ENCODE peak calls at places on chromosome 13, in four cellular contexts. B is cardiac muscle cell, O is OCI-LY7, D is fibroblast of pulmonary artery. F is an unnamed sample.

GRCh38 chr13:47546265-47546962 is 454.7 kb downstream of the SUCLA2 start:
- DNase-seq in B (no peak), O (no peak), D (no peak), F (no peak)

GRCh38 chr13:83831796-83832195 is 50.5 kb downstream of the SLITRK1 start:
- DNase-seq in B (no peak), O (no peak), D (no peak), F (no peak)

GRCh38 chr13:61339054-61339621 is 76.5 kb downstream of the PCDH20 start:
- DNase-seq in B (no peak), O (no peak), D (no peak), F (no peak)

GRCh38 chr13:34078334-34078999 is 260.5 kb downstream of the RFC3 start:
- DNase-seq in B (no peak), O (peak), D (no peak), F (no peak)

GRCh38 chr13:100983111-100983510 is 308.5 kb upstream of the TMTC4 start:
- DNase-seq in B (no peak), O (no peak), D (no peak), F (no peak)

GRCh38 chr13:110352735-110353134 is 45.7 kb downstream of the COL4A2 start:
- DNase-seq in B (no peak), O (no peak), D (no peak), F (no peak)

GRCh38 chr13:75050419-75051066 is 431.4 kb downstream of the TBC1D4 start:
- DNase-seq in B (peak), O (no peak), D (peak), F (no peak)

GRCh38 chr13:96967248-96967745 is 27.0 kb downstream of the OXGR1 start:
- DNase-seq in B (no peak), O (peak), D (peak), F (no peak)

GRCh38 chr13:42977219-42977659 is 14.8 kb downstream of the EPSTI1 start:
- DNase-seq in B (no peak), O (no peak), D (no peak), F (no peak)

GRCh38 chr13:45206340-45206739 is 5.5 kb upstream of the KCTD4 start:
- DNase-seq in B (peak), O (no peak), D (peak), F (no peak)

GRCh38 chr13:111901301-111901905 is 165.5 kb upstream of the SOX1 start:
- DNase-seq in B (no peak), O (no peak), D (no peak), F (no peak)

GRCh38 chr13:40445557-40445990 is 220.9 kb downstream of the FOXO1 start:
- DNase-seq in B (peak), O (peak), D (peak), F (no peak)

GRCh38 chr13:72648513-72649065 is 78.8 kb downstream of the MZT1 start:
- DNase-seq in B (peak), O (no peak), D (no peak), F (no peak)

GRCh38 chr13:99982021-99982740 is 597 bp downstream of the ZIC2 start:
- DNase-seq in B (no peak), O (no peak), D (no peak), F (peak)

GRCh38 chr13:108266316-108266936 is 3.1 kb upstream of the TNFSF13B start:
- DNase-seq in B (no peak), O (no peak), D (no peak), F (no peak)

GRCh38 chr13:30654430-30654829 is 36.7 kb downstream of the USPL1 start:
- DNase-seq in B (no peak), O (no peak), D (no peak), F (no peak)

GRCh38 chr13:74450976-74451375 is 316.8 kb upstream of the KLF12 start:
- DNase-seq in B (peak), O (no peak), D (no peak), F (no peak)

GRCh38 chr13:99505814-99506269 is 4.6 kb downstream of the TM9SF2 start:
- DNase-seq in B (peak), O (no peak), D (peak), F (no peak)

GRCh38 chr13:50125306-50125555 is 110.0 kb downstream of the KCNRG start:
- DNase-seq in B (no peak), O (no peak), D (no peak), F (peak)

GRCh38 chr13:109043561-109044075 is 414.2 kb downstream of the MYO16 start:
- DNase-seq in B (no peak), O (no peak), D (no peak), F (peak)

GRCh38 chr13:39818953-39819352 is 163.5 kb downstream of the COG6 start:
- DNase-seq in B (peak), O (no peak), D (peak), F (no peak)

GRCh38 chr13:95191821-95192220 is 109.4 kb downstream of the ABCC4 start:
- DNase-seq in B (peak), O (peak), D (peak), F (peak)

GRCh38 chr13:97243915-97244820 is 22.0 kb downstream of the MBNL2 start:
- DNase-seq in B (no peak), O (no peak), D (no peak), F (no peak)

GRCh38 chr13:20774746-20775145 is 985 bp upstream of the EEF1AKMT1 start:
- DNase-seq in B (no peak), O (no peak), D (no peak), F (no peak)

GRCh38 chr13:20773194-20774080 is at the start of gene EEF1AKMT1:
- DNase-seq in B (peak), O (peak), D (peak), F (peak)

GRCh38 chr13:20779405-20779804 is 5.6 kb upstream of the EEF1AKMT1 start:
- DNase-seq in B (no peak), O (no peak), D (no peak), F (no peak)

GRCh38 chr13:20775961-20776360 is 2.2 kb upstream of the EEF1AKMT1 start:
- DNase-seq in B (no peak), O (no peak), D (no peak), F (no peak)

DNA sequence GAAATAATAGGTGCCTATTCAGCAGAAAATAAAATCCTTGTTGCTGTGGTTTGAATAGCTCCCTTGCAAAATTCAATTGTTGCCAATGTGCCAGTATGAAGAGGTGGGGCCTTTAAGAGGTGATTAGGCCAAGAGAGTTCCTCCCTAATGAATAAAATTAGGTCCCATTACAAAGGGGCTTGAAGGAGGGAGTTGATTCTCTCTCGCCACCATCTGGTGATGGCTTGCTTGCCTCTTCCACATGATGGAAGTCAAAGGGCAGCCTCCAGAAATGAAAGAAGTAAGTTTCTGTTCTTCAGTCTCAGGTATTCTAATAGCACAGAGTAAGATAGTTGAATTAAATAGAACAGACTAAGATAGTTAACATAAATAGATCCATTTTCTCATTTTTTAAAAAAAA is 3.0 kb upstream of the EEF1AKMT1 start:
- DNase-seq in B (no peak), O (no peak), D (no peak), F (no peak)
- TF ChIP-seq CTCF in B (no peak), O (peak), D (no peak), F (no peak)

DNA sequence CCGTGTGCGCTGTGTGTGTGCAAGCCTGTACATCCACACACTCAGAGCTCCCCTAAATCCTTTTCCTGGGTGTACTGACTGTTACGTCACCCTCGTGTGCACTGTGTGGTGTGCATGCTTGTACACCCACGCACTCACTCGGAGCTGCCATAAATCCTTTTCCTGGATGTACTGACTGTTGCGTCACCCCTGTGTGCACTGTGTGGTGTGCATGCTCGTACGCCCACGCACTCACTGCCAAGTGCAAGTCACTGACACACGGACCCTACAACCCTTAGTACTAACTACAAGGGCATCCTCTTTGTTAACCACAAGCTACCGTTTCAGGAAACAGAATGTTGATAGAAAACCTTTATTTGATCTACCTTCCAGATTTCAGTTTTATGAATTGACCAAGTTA is 983.4 kb downstream of the EFNB2 start:
- DNase-seq in B (no peak), O (no peak), D (no peak), F (no peak)
- TF ChIP-seq CTCF in B (no peak), O (no peak), D (no peak), F (no peak)

GRCh38 chr13:113208424-113209335 is at the start of gene PCID2:
- DNase-seq in B (peak), O (peak), D (peak), F (peak)
- TF ChIP-seq CTCF in B (no peak), O (no peak), D (no peak), F (no peak)

GRCh38 chr13:67238277-67238859 is 8.2 kb upstream of the PCDH9 start:
- DNase-seq in B (peak), O (peak), D (peak), F (no peak)
- TF ChIP-seq CTCF in B (peak), O (peak), D (peak), F (peak)